ENCODE peak calls at places on chromosome 2, in nine cellular contexts. F, D, T, M, H, I, Z, W and J are unnamed samples.
A peak's percentile ranks its signal among the peaks of the same experiment; 100 is the strongest.

GRCh38 chr2:102932521-102932920 is 170.7 kb downstream of the TMEM182 start:
- DNase-seq in F (no peak), D (peak; percentile 84), T (peak; percentile 8), M (no peak), H (no peak), I (no peak), Z (no peak), W (no peak), J (no peak)

GRCh38 chr2:68366083-68366560 is 1.0 kb downstream of the PLEK start:
- DNase-seq in F (no peak), D (no peak), T (no peak), M (no peak), H (no peak), I (peak; percentile 52), Z (no peak), W (no peak), J (no peak)

GRCh38 chr2:180246281-180246680 is 239.2 kb upstream of the CWC22 start:
- DNase-seq in F (no peak), D (no peak), T (no peak), M (no peak), H (no peak), I (no peak), Z (no peak), W (no peak), J (no peak)

GRCh38 chr2:190327995-190328394 is 8.4 kb upstream of the HIBCH start:
- DNase-seq in F (no peak), D (no peak), T (no peak), M (no peak), H (no peak), I (no peak), Z (no peak), W (no peak), J (no peak)

GRCh38 chr2:106053116-106053515 is 141.0 kb downstream of the UXS1 start:
- DNase-seq in F (peak; percentile 76), D (no peak), T (no peak), M (no peak), H (no peak), I (peak; percentile 4), Z (no peak), W (no peak), J (no peak)

GRCh38 chr2:6143812-6144211 is 451.6 kb downstream of the SOX11 start:
- DNase-seq in F (no peak), D (no peak), T (no peak), M (no peak), H (no peak), I (no peak), Z (no peak), W (no peak), J (no peak)

GRCh38 chr2:240280621-240281020 is 140.2 kb upstream of the OTOS start:
- DNase-seq in F (no peak), D (no peak), T (no peak), M (no peak), H (no peak), I (no peak), Z (no peak), W (no peak), J (no peak)

GRCh38 chr2:18701981-18702380 is 112.6 kb upstream of the NT5C1B start:
- DNase-seq in F (peak; percentile 26), D (no peak), T (no peak), M (peak; percentile 11), H (no peak), I (no peak), Z (no peak), W (no peak), J (no peak)

GRCh38 chr2:105804266-105804665 is 59.6 kb downstream of the NCK2 start:
- DNase-seq in F (peak; percentile 35), D (peak; percentile 88), T (peak; percentile 98), M (no peak), H (peak; percentile 63), I (no peak), Z (no peak), W (no peak), J (peak; percentile 58)

GRCh38 chr2:199862779-199863178 is 11.8 kb upstream of the FTCDNL1 start:
- DNase-seq in F (peak; percentile 1), D (no peak), T (no peak), M (no peak), H (no peak), I (no peak), Z (no peak), W (no peak), J (no peak)

GRCh38 chr2:119073213-119073612 is 85.3 kb downstream of the C1QL2 start:
- DNase-seq in F (no peak), D (no peak), T (no peak), M (no peak), H (no peak), I (no peak), Z (no peak), W (no peak), J (no peak)

GRCh38 chr2:19543271-19544019 is 185.0 kb upstream of the OSR1 start:
- DNase-seq in F (peak; percentile 68), D (no peak), T (no peak), M (no peak), H (no peak), I (no peak), Z (no peak), W (no peak), J (no peak)

GRCh38 chr2:238202326-238203103 is 980 bp downstream of the ILKAP start:
- DNase-seq in F (peak; percentile 26), D (no peak), T (peak; percentile 17), M (no peak), H (no peak), I (no peak), Z (no peak), W (no peak), J (no peak)

GRCh38 chr2:128422571-128422970 is 103.9 kb upstream of the HS6ST1 start:
- DNase-seq in F (peak; percentile 99), D (no peak), T (no peak), M (peak; percentile 36), H (no peak), I (no peak), Z (no peak), W (no peak), J (no peak)

GRCh38 chr2:30569991-30570390 is 122.9 kb downstream of the LCLAT1 start:
- DNase-seq in F (peak; percentile 38), D (no peak), T (no peak), M (no peak), H (no peak), I (no peak), Z (no peak), W (no peak), J (no peak)

GRCh38 chr2:122236152-122236892 is 480.9 kb downstream of the TSN start:
- DNase-seq in F (peak; percentile 87), D (no peak), T (no peak), M (peak; percentile 64), H (no peak), I (no peak), Z (no peak), W (peak; percentile 28), J (peak; percentile 42)